ENCODE peak calls at places on chromosomes 4 and X, in five cellular contexts. W is activated CD4-positive, alpha-beta T cell treated with anti-CD3 and anti-CD28 coated beads, Interleukin-2, amount 50 U/mL, for 24 hours; B is GM04504; F is psoas muscle; N is colonic mucosa. V is an unnamed sample.

GRCh38 chr4:60452259-60452658 is 747.9 kb upstream of the ADGRL3 start:
- DNase-seq in N (no peak), F (no peak), W (no peak), B (no peak), V (no peak)

GRCh38 chrX:45434231-45434630 is 233.6 kb upstream of the DIPK2B start:
- DNase-seq in F (no peak), B (no peak), N (no peak), W (no peak), V (no peak)

GRCh38 chr4:125070869-125071268 is 243.9 kb upstream of the FAT4 start:
- DNase-seq in N (no peak), W (no peak), F (no peak), B (no peak), V (no peak)

GRCh38 chrX:43836435-43837184 is 45.6 kb downstream of the MAOB start:
- DNase-seq in F (no peak), B (no peak), W (no peak), N (no peak), V (no peak)

GRCh38 chr4:78775278-78776030 is 696 bp upstream of the BMP2K start:
- DNase-seq in W (peak), B (peak), N (peak), F (peak), V (peak)

GRCh38 chr4:48669086-48669485 is 111.0 kb downstream of the FRYL start:
- DNase-seq in F (no peak), B (no peak), W (no peak), N (no peak), V (no peak)

GRCh38 chr4:2217726-2218125 is 24.2 kb downstream of the HAUS3 start:
- DNase-seq in W (no peak), F (no peak), N (no peak), B (no peak), V (no peak)

GRCh38 chrX:46152756-46153155 is 392.5 kb downstream of the ZNF674 start:
- DNase-seq in B (no peak), F (no peak), W (no peak), N (no peak), V (no peak)

GRCh38 chr4:12889054-12889453 is 595.1 kb downstream of the RAB28 start:
- DNase-seq in W (no peak), N (no peak), F (no peak), B (no peak), V (no peak)

GRCh38 chrX:40261955-40262596 is 164.3 kb upstream of the BCOR start:
- DNase-seq in B (no peak), N (no peak), F (peak), W (no peak), V (no peak)

GRCh38 chr4:41319553-41319952 is 62.8 kb downstream of the UCHL1 start:
- DNase-seq in W (no peak), B (no peak), N (no peak), F (no peak), V (no peak)

GRCh38 chrX:20378291-20378920 is 111.7 kb upstream of the RPS6KA3 start:
- DNase-seq in F (no peak), N (peak), B (no peak), W (peak), V (no peak)

GRCh38 chrX:112235547-112235946 is 153.0 kb upstream of the TRPC5 start:
- DNase-seq in W (no peak), B (no peak), F (no peak), N (no peak), V (no peak)

GRCh38 chr4:38989487-38989886 is 42.7 kb downstream of the TMEM156 start:
- DNase-seq in F (no peak), B (peak), W (no peak), N (no peak), V (no peak)

GRCh38 chrX:126165721-126166401 is at the start of gene DCAF12L2:
- DNase-seq in N (no peak), F (peak), B (no peak), W (no peak), V (no peak)

GRCh38 chrX:56233682-56234081 is 1.5 kb downstream of the KLF8 start:
- DNase-seq in B (no peak), N (peak), F (peak), W (no peak), V (peak)

GRCh38 chrX:149818652-149819051 is 36.9 kb downstream of the MAGEA9 start:
- DNase-seq in W (no peak), B (no peak), F (no peak), N (no peak), V (no peak)

GRCh38 chr4:113678651-113679050 is 82.9 kb downstream of the CAMK2D start:
- DNase-seq in B (no peak), N (no peak), F (no peak), W (no peak), V (no peak)

GRCh38 chr4:185203380-185204237 is at the start of gene CFAP97:
- DNase-seq in B (peak), W (peak), N (peak), F (peak), V (peak)

GRCh38 chrX:40310016-40310415 is 212.3 kb upstream of the BCOR start:
- DNase-seq in B (no peak), N (no peak), F (no peak), W (no peak), V (no peak)

GRCh38 chr4:123284166-123284565 is 112.4 kb upstream of the SPRY1 start:
- DNase-seq in W (no peak), F (no peak), N (no peak), B (no peak), V (no peak)

GRCh38 chr4:87523307-87523706 is 5.9 kb downstream of the SPARCL1 start:
- DNase-seq in W (no peak), F (no peak), N (no peak), B (no peak), V (no peak)

GRCh38 chrX:144849141-144849540 is 398.2 kb upstream of the SPANXN1 start:
- DNase-seq in F (no peak), W (no peak), B (no peak), N (no peak), V (no peak)

GRCh38 chr4:41456559-41457101 is 81.3 kb upstream of the LIMCH1 start:
- DNase-seq in N (no peak), W (no peak), B (no peak), F (no peak), V (no peak)

GRCh38 chr4:98939892-98940298 is 11.0 kb upstream of the EIF4E start:
- DNase-seq in F (no peak), N (no peak), W (no peak), B (peak), V (no peak)

GRCh38 chr4:101102114-101102752 is 245.1 kb downstream of the PPP3CA start:
- DNase-seq in N (peak), B (peak), W (no peak), F (peak), V (peak)

GRCh38 chr4:82517043-82517442 is 44.7 kb downstream of the TMEM150C start:
- DNase-seq in B (no peak), W (no peak), N (no peak), F (no peak), V (no peak)

GRCh38 chrX:115709039-115709438 is 148.1 kb downstream of the PLS3 start:
- DNase-seq in N (no peak), F (no peak), B (no peak), W (no peak), V (no peak)

GRCh38 chr4:10808591-10808990 is 124.0 kb upstream of the CLNK start:
- DNase-seq in W (no peak), B (no peak), F (peak), N (no peak), V (no peak)

GRCh38 chr4:109589119-109589518 is 29.1 kb downstream of the MCUB start:
- DNase-seq in N (no peak), B (no peak), F (no peak), W (no peak), V (no peak)

V was measured in suprapubic skin.